ENCODE peak calls at places on chromosomes 12 and 14, in five cellular contexts. U is colonic mucosa, Z is right lobe of liver, L is tibial nerve, F is PC-3. K is an unnamed sample.

GRCh38 chr12:75389706-75390105 is 1.2 kb upstream of the GLIPR1L2 start:
- DNase-seq in U (no peak), Z (no peak), L (no peak), F (no peak), K (no peak)

GRCh38 chr14:101507306-101508150 is 53.8 kb upstream of the DIO3 start:
- DNase-seq in U (no peak), Z (peak; percentile 29), L (no peak), F (no peak), K (no peak)

GRCh38 chr12:48329199-48329939 is 21.4 kb downstream of the ZNF641 start:
- DNase-seq in U (no peak), Z (no peak), L (no peak), F (no peak), K (no peak)

GRCh38 chr14:89680156-89680555 is 263.1 kb upstream of the FOXN3 start:
- DNase-seq in U (no peak), Z (no peak), L (no peak), F (no peak), K (no peak)

GRCh38 chr14:53779301-53779700 is 177.3 kb downstream of the BMP4 start:
- DNase-seq in U (no peak), Z (no peak), L (no peak), F (no peak), K (no peak)

GRCh38 chr12:64332938-64333337 is 57.6 kb downstream of the C12orf56 start:
- DNase-seq in U (no peak), Z (no peak), L (no peak), F (peak; percentile 10), K (no peak)

GRCh38 chr12:104742551-104742961 is 215.5 kb downstream of the SLC41A2 start:
- DNase-seq in U (no peak), Z (no peak), L (no peak), F (no peak), K (peak; percentile 72)

GRCh38 chr14:76499399-76499798 is 123.5 kb downstream of the ESRRB start:
- DNase-seq in U (no peak), Z (no peak), L (no peak), F (no peak), K (no peak)

GRCh38 chr14:101740981-101741380 is 20.5 kb upstream of the PPP2R5C start:
- DNase-seq in U (no peak), Z (no peak), L (no peak), F (no peak), K (no peak)

GRCh38 chr14:66359500-66359899 is 126.7 kb upstream of the CCDC196 start:
- DNase-seq in U (no peak), Z (no peak), L (no peak), F (peak; percentile 70), K (no peak)

GRCh38 chr14:99217066-99217465 is 54.9 kb downstream of the BCL11B start:
- DNase-seq in U (no peak), Z (no peak), L (no peak), F (no peak), K (no peak)

DNA sequence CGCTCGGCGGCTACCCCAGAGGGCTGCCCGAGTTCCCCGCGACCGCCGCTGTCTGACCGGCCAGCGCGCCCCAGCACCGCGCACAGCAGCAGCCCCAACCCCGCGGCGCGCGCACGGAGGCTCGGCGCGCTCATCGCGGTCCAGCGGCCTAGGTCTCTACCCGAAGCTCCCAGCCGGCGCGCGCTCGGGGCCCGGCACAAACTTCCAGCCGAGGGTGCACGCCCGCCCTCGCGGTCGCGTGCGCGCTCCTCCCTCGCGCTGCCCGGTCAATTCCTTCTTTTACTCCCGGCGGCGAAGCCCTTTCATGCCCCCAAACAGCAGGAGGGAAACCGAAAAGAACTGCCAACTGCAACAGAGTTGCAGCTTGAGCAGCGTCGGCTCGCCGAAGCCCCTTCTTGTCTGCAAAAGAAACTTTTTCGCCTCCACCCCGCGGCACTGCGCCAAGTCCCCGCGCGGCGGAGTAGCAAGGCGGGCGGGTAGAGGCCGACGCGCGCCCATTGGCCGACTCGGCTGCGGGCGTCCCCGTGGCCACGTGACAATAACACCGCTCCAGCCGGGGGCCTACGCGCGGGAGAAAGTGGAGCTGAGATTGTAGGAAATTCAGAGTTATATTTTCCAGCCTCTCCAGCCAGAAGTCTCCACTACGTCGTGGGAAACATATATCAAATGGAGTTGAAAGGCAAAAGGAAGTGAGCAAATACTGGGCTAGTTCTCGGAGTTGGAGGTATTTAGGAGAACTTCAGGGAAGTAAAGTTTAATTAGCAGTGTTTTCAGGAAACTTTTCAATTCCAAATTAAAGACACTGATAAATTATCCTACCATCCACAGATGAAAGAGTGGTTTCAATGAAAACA is at the start of gene LRIG3:
- DNase-seq in U (peak; percentile 93), Z (peak; percentile 93), L (peak; percentile 82), F (peak; percentile 88), K (peak; percentile 59)
- H3K27ac ChIP-seq in U (peak within 1 kb of the TSS; percentile 97), Z (peak within 1 kb of the TSS; percentile 96), L (peak within 1 kb of the TSS; percentile 93), F (peak within 1 kb of the TSS; percentile 69), K (peak within 1 kb of the TSS; percentile 86)

GRCh38 chr12:108312073-108312884 is 26.8 kb downstream of the CMKLR1 start:
- DNase-seq in U (no peak), Z (no peak), L (no peak), F (no peak), K (no peak)
- H3K27ac ChIP-seq in U (peak overlapping the region; percentile 19), Z (peak overlapping the region; percentile 53), L (no peak overlapping the region), F (no peak overlapping the region), K (no peak overlapping the region)

GRCh38 chr14:26021759-26022158 is 576.1 kb downstream of the NOVA1 start:
- DNase-seq in U (no peak), Z (no peak), L (no peak), F (no peak), K (no peak)

GRCh38 chr14:26023967-26024366 is 573.9 kb downstream of the NOVA1 start:
- DNase-seq in U (no peak), Z (no peak), L (no peak), F (no peak), K (no peak)

GRCh38 chr14:26032348-26032747 is 565.5 kb downstream of the NOVA1 start:
- DNase-seq in U (no peak), Z (no peak), L (no peak), F (no peak), K (no peak)

DNA sequence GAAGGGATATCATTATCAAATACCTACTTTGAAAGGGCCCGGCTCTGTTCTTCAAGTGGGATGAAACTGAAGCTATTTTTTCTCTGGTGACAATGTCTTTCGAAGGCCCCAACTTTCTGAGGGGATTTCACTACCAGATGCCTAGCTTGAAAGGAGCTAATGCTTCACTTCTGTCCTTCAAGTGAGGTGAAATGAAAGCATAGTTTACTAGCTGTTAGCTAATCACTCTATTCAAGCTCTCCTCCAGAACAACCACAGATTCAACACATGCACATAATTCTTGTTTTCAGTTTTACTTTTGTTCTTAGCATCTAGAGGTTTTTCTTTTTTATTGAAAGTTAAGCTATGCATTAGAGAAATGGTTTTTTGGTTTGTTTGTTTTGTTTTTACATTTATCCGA is 571.4 kb downstream of the NOVA1 start:
- DNase-seq in U (no peak), Z (no peak), L (no peak), F (no peak), K (no peak)
- H3K27ac ChIP-seq in U (no peak overlapping the region), Z (no peak overlapping the region), L (no peak overlapping the region), F (no peak overlapping the region), K (no peak overlapping the region)

DNA sequence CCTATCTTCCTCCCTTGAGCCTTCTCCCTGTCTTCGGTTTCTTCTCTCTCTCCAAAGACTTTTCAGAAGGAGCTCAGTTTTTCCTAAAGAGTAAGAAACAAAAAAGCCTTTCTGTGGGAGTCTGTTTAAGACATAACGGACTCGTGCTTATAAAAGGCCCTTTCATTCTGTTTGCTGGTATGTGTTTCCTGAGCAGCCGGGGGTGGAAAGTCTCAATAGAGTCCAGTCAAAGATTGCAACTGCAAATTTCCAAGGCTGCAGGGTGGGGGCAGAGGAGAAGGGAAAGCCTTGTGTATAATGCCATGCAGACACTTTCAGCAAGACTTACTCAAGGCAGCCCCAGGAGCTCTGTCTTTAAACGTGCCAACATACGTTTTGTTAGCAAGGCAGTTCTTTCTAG is 62.2 kb downstream of the GNG2 start:
- DNase-seq in U (no peak), Z (no peak), L (peak; percentile 35), F (no peak), K (no peak)
- H3K27ac ChIP-seq in U (no peak overlapping the region), Z (no peak overlapping the region), L (peak overlapping the region; percentile 39), F (no peak overlapping the region), K (no peak overlapping the region)

DNA sequence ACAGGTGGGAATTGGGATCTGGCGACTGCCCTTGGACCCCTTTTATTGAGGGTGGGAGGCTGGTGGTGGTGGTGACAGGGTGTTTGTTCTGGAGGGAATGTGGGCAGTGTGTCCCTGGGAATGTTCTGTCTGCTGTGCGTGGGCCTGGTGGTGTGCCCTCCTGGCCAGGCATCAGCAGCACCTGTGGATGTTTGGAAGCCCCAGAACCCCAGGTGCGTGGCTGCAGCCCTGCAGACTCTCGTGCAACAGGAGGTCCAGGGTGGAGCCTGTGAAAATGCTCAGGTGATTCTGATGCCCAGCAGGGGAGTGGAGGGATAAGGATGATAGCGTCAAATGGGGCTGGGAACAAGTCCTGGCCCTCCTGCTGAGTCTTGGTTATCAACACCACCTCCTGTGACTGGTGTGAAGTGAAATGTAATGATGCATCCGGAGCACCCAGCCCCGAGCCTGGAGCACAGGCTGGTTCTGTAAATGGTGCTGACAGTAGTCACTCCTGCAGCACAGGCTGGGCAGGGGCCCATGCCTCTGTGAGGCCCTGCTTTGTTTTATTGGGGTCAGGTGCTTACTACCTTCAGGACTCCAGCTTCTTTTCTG is 176.6 kb downstream of the TSPAN9 start:
- DNase-seq in U (no peak), Z (no peak), L (no peak), F (no peak), K (no peak)
- H3K27ac ChIP-seq in U (no peak overlapping the region), Z (no peak overlapping the region), L (no peak overlapping the region), F (no peak overlapping the region), K (no peak overlapping the region)

DNA sequence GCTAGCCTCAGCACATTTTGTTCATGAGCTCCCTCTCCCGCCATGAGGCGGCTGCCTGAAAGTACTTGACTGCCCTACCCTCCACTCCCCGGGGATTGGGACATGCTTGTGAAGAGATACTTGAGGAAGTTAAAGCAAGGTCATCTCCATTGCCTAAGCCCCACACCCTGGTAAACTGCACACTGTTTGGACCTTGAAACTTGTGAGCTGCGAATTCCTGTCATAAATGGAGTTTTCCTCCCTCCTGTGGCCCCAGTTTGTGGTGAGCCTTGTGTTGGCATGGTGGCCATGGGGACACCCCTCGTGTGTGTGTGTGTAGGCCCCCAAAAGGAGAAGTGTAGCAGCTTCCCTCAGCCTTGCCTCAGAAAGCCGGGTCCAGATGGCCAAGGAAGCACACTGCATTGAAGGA is 395.5 kb downstream of the ZFP36L1 start:
- DNase-seq in U (peak; percentile 45), Z (peak; percentile 55), L (peak; percentile 61), F (no peak), K (peak; percentile 41)
- H3K27ac ChIP-seq in U (no peak overlapping the region), Z (no peak overlapping the region), L (no peak overlapping the region), F (no peak overlapping the region), K (no peak overlapping the region)

K was measured in substantia nigra.